ENCODE peak calls at places on chromosomes 4 and X, in ten cellular contexts. V is psoas muscle; L is CD8-positive, alpha-beta memory T cell; O is left lung; A is ascending aorta; I is tibial artery; Y is upper lobe of right lung; P is neuronal stem cell; C is HepG2; S is HCT116. Q is an unnamed sample. For H3K4me1, the result is how much of the 10 kb centered on the place peaks cover.

GRCh38 chrX:147958316-147958715 is 22.8 kb upstream of the FMR1NB start:
- DNase-seq in P (no peak), O (no peak), V (no peak), C (no peak), S (no peak), I (no peak), Y (no peak), L (no peak), A (no peak), Q (no peak)

GRCh38 chr4:5973033-5973432 is 45.2 kb downstream of the C4orf50 start:
- DNase-seq in I (peak), V (no peak), S (no peak), O (no peak), P (no peak), C (no peak), A (peak), L (no peak), Y (peak), Q (no peak)

GRCh38 chr4:144967161-144967560 is 130.8 kb downstream of the ANAPC10 start:
- DNase-seq in O (no peak), Y (no peak), A (no peak), V (no peak), P (no peak), L (no peak), I (no peak), C (no peak), S (no peak), Q (no peak)

GRCh38 chr4:82797591-82798081 is 960 bp downstream of the SCD5 start:
- DNase-seq in A (no peak), V (peak), L (peak), P (no peak), O (no peak), S (no peak), C (no peak), I (no peak), Y (no peak), Q (peak)

GRCh38 chr4:181416966-181417365 is 826.2 kb upstream of the TENM3 start:
- DNase-seq in P (no peak), Y (no peak), A (no peak), C (no peak), O (no peak), L (no peak), I (no peak), S (no peak), V (no peak), Q (no peak)

GRCh38 chr4:151169223-151169622 is 69.8 kb downstream of the RPS3A start:
- DNase-seq in A (no peak), L (no peak), P (peak), S (no peak), Y (no peak), V (peak), O (no peak), C (no peak), I (peak), Q (peak)

GRCh38 chr4:128596115-128596514 is 213.4 kb upstream of the JADE1 start:
- DNase-seq in I (no peak), V (no peak), C (no peak), L (no peak), O (no peak), S (no peak), P (no peak), A (no peak), Y (no peak), Q (no peak)

GRCh38 chrX:46407036-46407752 is 138.0 kb downstream of the ZNF674 start:
- DNase-seq in O (no peak), Y (no peak), C (no peak), I (no peak), A (no peak), V (no peak), S (no peak), L (no peak), P (no peak), Q (no peak)

GRCh38 chr4:89023140-89023539 is 33.8 kb downstream of the FAM13A start:
- DNase-seq in S (no peak), P (no peak), V (no peak), L (no peak), I (no peak), Y (no peak), A (no peak), C (no peak), O (no peak), Q (no peak)

GRCh38 chr4:106365613-106366012 is 3.0 kb downstream of the GIMD1 start:
- DNase-seq in V (no peak), P (no peak), O (no peak), S (no peak), L (no peak), Y (no peak), I (no peak), C (peak), A (peak), Q (peak)

GRCh38 chr4:74044676-74045075 is 6.2 kb upstream of the CXCL3 start:
- DNase-seq in V (no peak), A (no peak), S (no peak), P (no peak), I (no peak), L (no peak), Y (no peak), O (no peak), C (no peak), Q (no peak)

GRCh38 chr4:11368701-11369115 is 60.0 kb downstream of the HS3ST1 start:
- DNase-seq in O (peak), V (no peak), S (no peak), C (no peak), Y (no peak), L (no peak), P (no peak), A (no peak), I (no peak), Q (no peak)

GRCh38 chr4:140893939-140894338 is 137.8 kb upstream of the TBC1D9 start:
- DNase-seq in C (no peak), P (no peak), S (no peak), V (no peak), A (no peak), I (no peak), L (no peak), Y (no peak), O (no peak), Q (no peak)

GRCh38 chr4:1469596-1470392 is 63.6 kb upstream of the NKX1-1 start:
- DNase-seq in L (no peak), C (no peak), A (peak), V (peak), P (no peak), O (no peak), I (peak), Y (no peak), S (no peak), Q (no peak)

GRCh38 chr4:8381814-8382581 is 58.5 kb downstream of the ACOX3 start:
- DNase-seq in S (no peak), P (no peak), L (no peak), I (no peak), V (peak), C (peak), A (no peak), Y (no peak), O (peak), Q (no peak)

GRCh38 chr4:37490391-37491347 is 195.5 kb downstream of the RELL1 start:
- DNase-seq in P (no peak), O (no peak), S (no peak), Y (no peak), A (no peak), I (no peak), C (peak), L (no peak), V (no peak), Q (no peak)

GRCh38 chrX:121871122-121871521 is 823.7 kb downstream of the GLUD2 start:
- DNase-seq in L (no peak), I (no peak), S (no peak), Y (no peak), P (no peak), C (no peak), A (no peak), V (no peak), O (no peak), Q (no peak)

GRCh38 chr4:156939801-156940200 is 31.8 kb downstream of the PDGFC start:
- DNase-seq in P (no peak), S (no peak), L (no peak), C (no peak), A (no peak), V (no peak), O (no peak), I (no peak), Y (no peak), Q (no peak)
- H3K27ac ChIP-seq in P (no peak), S (no peak), L (no peak), C (no peak), A (peak), V (no peak), O (no peak), I (peak), Y (no peak), Q (no peak)

GRCh38 chrX:107683931-107684330 is 55.6 kb downstream of the PRPS1 start:
- DNase-seq in L (no peak), V (no peak), A (peak), O (no peak), S (no peak), Y (no peak), C (no peak), I (no peak), P (no peak), Q (no peak)

GRCh38 chrX:107684956-107685385 is 56.7 kb downstream of the PRPS1 start:
- DNase-seq in L (no peak), S (no peak), P (no peak), V (peak), O (peak), A (peak), C (no peak), I (peak), Y (peak), Q (peak)

GRCh38 chrX:107686792-107687191 is 58.5 kb downstream of the PRPS1 start:
- DNase-seq in A (peak), V (no peak), L (no peak), C (no peak), O (no peak), I (no peak), S (no peak), P (no peak), Y (no peak), Q (no peak)

GRCh38 chrX:107687445-107687844 is 59.1 kb downstream of the PRPS1 start:
- DNase-seq in A (no peak), O (no peak), P (no peak), L (no peak), I (no peak), V (no peak), S (no peak), C (no peak), Y (no peak), Q (no peak)

DNA sequence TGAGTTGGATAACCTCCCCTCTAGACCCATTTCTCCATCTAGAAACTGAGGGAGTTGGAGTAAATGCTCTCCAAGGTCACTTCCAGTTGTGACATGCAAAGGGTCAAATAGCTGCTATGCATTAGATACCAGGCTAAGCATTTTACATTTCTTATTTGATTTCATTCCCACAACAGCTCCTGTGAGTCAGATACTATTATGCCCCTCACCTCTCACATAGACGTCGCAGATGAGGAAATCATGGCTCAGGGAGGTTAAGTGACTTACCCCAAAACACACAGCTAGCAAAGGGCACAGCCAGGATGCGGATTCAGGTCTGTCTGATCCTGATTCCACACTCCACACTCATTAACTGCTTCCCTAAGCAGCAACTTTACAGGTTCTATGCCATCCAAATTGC is 57.7 kb downstream of the PRPS1 start:
- DNase-seq in P (no peak), S (no peak), A (peak), O (no peak), Y (no peak), L (no peak), I (no peak), C (no peak), V (no peak), Q (no peak)
- H3K4me1 ChIP-seq in P (under half), S (under half), A (under half), O (half or more), Y (under half), L (under half), I (under half), C (under half), V (under half), Q (under half)

GRCh38 chr4:56155432-56155831 is 206.7 kb downstream of the CEP135 start:
- DNase-seq in L (no peak), P (no peak), I (no peak), V (no peak), C (no peak), O (no peak), Y (no peak), A (no peak), S (no peak), Q (no peak)
- H3K4me3 ChIP-seq in L (no peak), P (no peak), I (no peak), V (no peak), C (no peak), O (no peak), Y (no peak), A (no peak), S (no peak), Q (no peak)

GRCh38 chrX:28584025-28584424 is 3.2 kb upstream of the IL1RAPL1 start:
- DNase-seq in A (no peak), I (no peak), O (no peak), S (no peak), C (no peak), L (no peak), P (no peak), Y (no peak), V (no peak), Q (no peak)

GRCh38 chrX:28585767-28586166 is 1.5 kb upstream of the IL1RAPL1 start:
- DNase-seq in A (no peak), Y (no peak), L (no peak), O (no peak), P (no peak), V (no peak), S (no peak), I (no peak), C (no peak), Q (no peak)

GRCh38 chrX:28586291-28586690 is 955 bp upstream of the IL1RAPL1 start:
- DNase-seq in L (no peak), S (no peak), A (no peak), O (no peak), V (no peak), P (peak), I (no peak), C (no peak), Y (no peak), Q (peak)

GRCh38 chrX:28589048-28589447 is 1.8 kb downstream of the IL1RAPL1 start:
- DNase-seq in V (no peak), C (no peak), P (no peak), S (no peak), L (no peak), Y (no peak), A (no peak), I (no peak), O (no peak), Q (no peak)

GRCh38 chrX:28586891-28587635 is at the start of gene IL1RAPL1:
- DNase-seq in C (no peak), O (no peak), I (no peak), S (no peak), V (no peak), P (no peak), Y (no peak), L (no peak), A (no peak), Q (peak)
- H3K27ac ChIP-seq in C (no peak), O (no peak), I (no peak), S (peak), V (no peak), P (peak), Y (no peak), L (no peak), A (no peak), Q (peak)

Q was measured in cardiac muscle cell.